ENCODE peak calls at places on chromosome 5, in eight cellular contexts. B is kidney epithelial cell, G is HL-60, P is nephron progenitor cell, T is neural crest cell, R is BJ, W is natural killer cell, A is H1. Y is an unnamed sample.
A peak's percentile ranks its signal among the peaks of the same experiment; 100 is the strongest.

GRCh38 chr5:68458416-68458815 is 242.9 kb downstream of the PIK3R1 start:
- DNase-seq in B (no peak), G (no peak), P (no peak), T (no peak), R (no peak), W (no peak), A (no peak), Y (no peak)

GRCh38 chr5:472076-472655 is 29.2 kb downstream of the EXOC3 start:
- DNase-seq in B (no peak), G (peak; percentile 14), P (peak; percentile 27), T (no peak), R (no peak), W (no peak), A (peak; percentile 48), Y (no peak)

GRCh38 chr5:170307575-170308465 is 10.2 kb upstream of the LCP2 start:
- DNase-seq in B (peak; percentile 34), G (peak; percentile 90), P (no peak), T (no peak), R (no peak), W (no peak), A (no peak), Y (peak; percentile 26)

GRCh38 chr5:174100490-174100889 is 55.0 kb downstream of the NSG2 start:
- DNase-seq in B (no peak), G (no peak), P (no peak), T (no peak), R (no peak), W (no peak), A (no peak), Y (no peak)

GRCh38 chr5:108238936-108239887 is 142.7 kb downstream of the FBXL17 start:
- DNase-seq in B (no peak), G (no peak), P (no peak), T (no peak), R (no peak), W (no peak), A (no peak), Y (no peak)

GRCh38 chr5:165057156-165057555 is 1551.7 kb downstream of the MAT2B start:
- DNase-seq in B (no peak), G (no peak), P (no peak), T (no peak), R (no peak), W (no peak), A (no peak), Y (no peak)

GRCh38 chr5:91225848-91226686 is 157.1 kb downstream of the ARRDC3 start:
- DNase-seq in B (no peak), G (no peak), P (peak; percentile 16), T (no peak), R (no peak), W (peak; percentile 26), A (peak; percentile 77), Y (no peak)

GRCh38 chr5:38634961-38635369 is 78.5 kb upstream of the LIFR start:
- DNase-seq in B (no peak), G (no peak), P (no peak), T (no peak), R (no peak), W (no peak), A (no peak), Y (no peak)

GRCh38 chr5:28576022-28576421 is 1537.6 kb upstream of the CDH9 start:
- DNase-seq in B (no peak), G (no peak), P (no peak), T (no peak), R (no peak), W (no peak), A (no peak), Y (no peak)

GRCh38 chr5:122252319-122252718 is 59.7 kb upstream of the SNCAIP start:
- DNase-seq in B (no peak), G (no peak), P (no peak), T (no peak), R (no peak), W (no peak), A (no peak), Y (no peak)

GRCh38 chr5:171721469-171721868 is 64.1 kb upstream of the SMIM23 start:
- DNase-seq in B (no peak), G (peak; percentile 64), P (no peak), T (no peak), R (no peak), W (no peak), A (peak; percentile 41), Y (no peak)

GRCh38 chr5:96017951-96018350 is 56.3 kb upstream of the ELL2 start:
- DNase-seq in B (no peak), G (no peak), P (no peak), T (no peak), R (peak; percentile 74), W (no peak), A (no peak), Y (peak; percentile 94)

GRCh38 chr5:66981705-66982387 is 214.8 kb downstream of the CD180 start:
- DNase-seq in B (no peak), G (no peak), P (no peak), T (no peak), R (no peak), W (no peak), A (no peak), Y (no peak)

GRCh38 chr5:52808316-52808901 is 20.7 kb downstream of the ITGA1 start:
- DNase-seq in B (no peak), G (no peak), P (no peak), T (no peak), R (no peak), W (no peak), A (no peak), Y (no peak)

GRCh38 chr5:147565524-147565923 is 55.7 kb upstream of the DPYSL3 start:
- DNase-seq in B (peak; percentile 74), G (no peak), P (no peak), T (no peak), R (no peak), W (no peak), A (no peak), Y (peak; percentile 37)

GRCh38 chr5:94993501-94993900 is 291.4 kb downstream of the MCTP1 start:
- DNase-seq in B (no peak), G (no peak), P (no peak), T (no peak), R (no peak), W (no peak), A (no peak), Y (no peak)

GRCh38 chr5:58245479-58245845 is 214.4 kb downstream of the PLK2 start:
- DNase-seq in B (no peak), G (no peak), P (no peak), T (no peak), R (no peak), W (no peak), A (no peak), Y (no peak)

GRCh38 chr5:160699301-160699700 is 152.7 kb downstream of the ATP10B start:
- DNase-seq in B (peak; percentile 7), G (no peak), P (no peak), T (no peak), R (no peak), W (no peak), A (no peak), Y (no peak)

GRCh38 chr5:16521561-16522090 is 56.0 kb upstream of the ZNF622 start:
- DNase-seq in B (no peak), G (no peak), P (no peak), T (no peak), R (no peak), W (no peak), A (no peak), Y (no peak)

GRCh38 chr5:154248691-154249090 is 58.2 kb downstream of the GALNT10 start:
- DNase-seq in B (no peak), G (no peak), P (no peak), T (no peak), R (no peak), W (no peak), A (no peak), Y (no peak)

GRCh38 chr5:56314536-56314935 is 81.4 kb upstream of the ANKRD55 start:
- DNase-seq in B (no peak), G (no peak), P (no peak), T (no peak), R (no peak), W (peak; percentile 33), A (no peak), Y (no peak)

GRCh38 chr5:111394580-111394979 is 117.8 kb downstream of the STARD4 start:
- DNase-seq in B (no peak), G (no peak), P (no peak), T (no peak), R (peak; percentile 9), W (no peak), A (no peak), Y (peak; percentile 68)

GRCh38 chr5:66197764-66198405 is 53.8 kb downstream of the SREK1 start:
- DNase-seq in B (no peak), G (no peak), P (no peak), T (no peak), R (no peak), W (no peak), A (no peak), Y (no peak)

GRCh38 chr5:155260798-155261197 is 247.2 kb downstream of the KIF4B start:
- DNase-seq in B (no peak), G (peak; percentile 73), P (no peak), T (no peak), R (no peak), W (no peak), A (peak; percentile 51), Y (no peak)
- TF ChIP-seq CTCF in B (peak; percentile 39), G (peak; percentile 23), P (peak; percentile 36), T (peak; percentile 43), R (no peak), W (no peak), A (peak; percentile 28), Y (no peak)

DNA sequence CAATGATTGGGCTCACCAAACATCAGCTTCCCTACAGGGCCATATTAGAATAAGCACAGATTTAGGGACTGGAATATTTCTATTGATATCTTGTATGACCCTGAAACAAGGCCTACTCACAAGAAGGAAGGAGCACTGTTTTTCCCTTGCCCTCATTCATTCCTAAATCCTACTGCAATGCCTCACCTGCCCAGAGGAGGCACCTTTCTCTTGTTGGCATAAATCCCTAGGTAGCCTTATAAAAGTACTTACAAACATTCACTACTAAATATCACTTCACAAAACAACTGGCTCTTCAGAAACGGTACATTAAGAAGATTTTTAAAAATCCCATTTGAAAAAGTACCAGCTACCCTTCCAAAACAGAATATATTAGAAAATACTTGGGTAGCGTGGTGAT is 449.4 kb downstream of the CDH18 start:
- DNase-seq in B (no peak), G (no peak), P (no peak), T (no peak), R (no peak), W (no peak), A (no peak), Y (no peak)
- TF ChIP-seq CTCF in B (no peak), G (no peak), P (no peak), T (peak; percentile 20), R (no peak), W (no peak), A (no peak), Y (no peak)

DNA sequence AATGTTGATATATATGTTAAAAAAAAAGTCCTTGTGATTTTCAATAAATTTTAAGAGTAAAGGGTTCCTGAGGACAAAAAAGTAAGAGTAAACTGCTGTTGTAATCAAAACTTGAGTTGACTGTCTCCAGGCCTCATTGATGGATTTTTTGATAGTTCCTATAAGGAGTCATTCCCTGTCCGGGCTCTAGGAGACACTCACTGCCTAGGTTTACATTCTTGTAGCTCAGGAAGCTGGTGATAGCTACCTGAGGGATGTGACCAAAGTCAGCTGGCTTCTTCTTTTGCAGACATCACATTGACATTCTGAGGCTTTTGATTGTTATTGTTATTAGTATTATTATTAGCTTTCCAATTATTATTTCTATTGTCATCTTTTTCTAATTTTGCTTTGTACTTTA is 116.5 kb upstream of the FBXL7 start:
- DNase-seq in B (no peak), G (peak; percentile 2), P (no peak), T (no peak), R (no peak), W (no peak), A (no peak), Y (peak; percentile 27)
- TF ChIP-seq CTCF in B (peak; percentile 40), G (no peak), P (no peak), T (peak; percentile 54), R (peak; percentile 50), W (no peak), A (no peak), Y (peak; percentile 61)

GRCh38 chr5:79333852-79334557 is 98.1 kb downstream of the JMY start:
- DNase-seq in B (no peak), G (no peak), P (no peak), T (no peak), R (no peak), W (no peak), A (no peak), Y (no peak)
- TF ChIP-seq CTCF in B (no peak), G (no peak), P (no peak), T (no peak), R (no peak), W (no peak), A (peak; percentile 56), Y (no peak)